ENCODE peak calls at places on chromosomes 5 and 9, in five cellular contexts. One of them, this sample, is unnamed.

GRCh38 chr5:123785160-123786001 is 273.4 kb downstream of the CSNK1G3 start:
- DNase-seq in IMR-90: peak; percentile 64
- DNase-seq in PC-3: peak; percentile 66
- DNase-seq in cardiac fibroblast: peak; percentile 37
- DNase-seq in cardiac muscle cell: peak; percentile 50
- DNase-seq in this sample: peak; percentile 42

GRCh38 chr5:95460662-95461061 is 69.5 kb downstream of the FAM81B start:
- DNase-seq in cardiac muscle cell: no peak
- DNase-seq in IMR-90: no peak
- DNase-seq in cardiac fibroblast: no peak
- DNase-seq in PC-3: no peak
- DNase-seq in this sample: no peak

GRCh38 chr5:168689278-168689677 is 110.1 kb upstream of the PANK3 start:
- DNase-seq in PC-3: no peak
- DNase-seq in cardiac muscle cell: no peak
- DNase-seq in cardiac fibroblast: no peak
- DNase-seq in IMR-90: no peak
- DNase-seq in this sample: no peak

GRCh38 chr9:138011951-138012500 is 134.4 kb downstream of the CACNA1B start:
- DNase-seq in cardiac fibroblast: no peak
- DNase-seq in PC-3: no peak
- DNase-seq in IMR-90: no peak
- DNase-seq in cardiac muscle cell: no peak
- DNase-seq in this sample: no peak

GRCh38 chr5:167999182-167999581 is 292.3 kb upstream of the WWC1 start:
- DNase-seq in PC-3: no peak
- DNase-seq in cardiac fibroblast: peak; percentile 15
- DNase-seq in IMR-90: no peak
- DNase-seq in cardiac muscle cell: peak; percentile 36
- DNase-seq in this sample: no peak

GRCh38 chr5:131019601-131020315 is 145.3 kb downstream of the HINT1 start:
- DNase-seq in PC-3: peak; percentile 5
- DNase-seq in cardiac fibroblast: no peak
- DNase-seq in IMR-90: no peak
- DNase-seq in cardiac muscle cell: no peak
- DNase-seq in this sample: no peak

GRCh38 chr5:32030686-32031478 is 143.2 kb downstream of the GOLPH3 start:
- DNase-seq in cardiac muscle cell: peak; percentile 31
- DNase-seq in PC-3: no peak
- DNase-seq in cardiac fibroblast: no peak
- DNase-seq in IMR-90: peak; percentile 32
- DNase-seq in this sample: no peak

GRCh38 chr9:76255781-76256455 is 138.3 kb downstream of the RFK start:
- DNase-seq in cardiac muscle cell: peak; percentile 99
- DNase-seq in PC-3: no peak
- DNase-seq in IMR-90: peak; percentile 98
- DNase-seq in cardiac fibroblast: peak; percentile 98
- DNase-seq in this sample: peak; percentile 36

GRCh38 chr9:137256839-137257238 is 1.7 kb downstream of the NELFB start:
- DNase-seq in PC-3: no peak
- DNase-seq in cardiac fibroblast: no peak
- DNase-seq in cardiac muscle cell: no peak
- DNase-seq in IMR-90: no peak
- DNase-seq in this sample: no peak

GRCh38 chr9:35096035-35096849 is at the start of gene PIGO:
- DNase-seq in cardiac fibroblast: peak; percentile 87
- DNase-seq in PC-3: peak; percentile 77
- DNase-seq in IMR-90: peak; percentile 76
- DNase-seq in cardiac muscle cell: peak; percentile 86
- DNase-seq in this sample: no peak

GRCh38 chr5:155539958-155540595 is 526.5 kb downstream of the KIF4B start:
- DNase-seq in IMR-90: no peak
- DNase-seq in PC-3: no peak
- DNase-seq in cardiac fibroblast: no peak
- DNase-seq in cardiac muscle cell: no peak
- DNase-seq in this sample: no peak

GRCh38 chr9:133916159-133916541 is 76.0 kb downstream of the VAV2 start:
- DNase-seq in cardiac muscle cell: peak; percentile 60
- DNase-seq in IMR-90: no peak
- DNase-seq in cardiac fibroblast: peak; percentile 47
- DNase-seq in PC-3: no peak
- DNase-seq in this sample: no peak

GRCh38 chr9:77316058-77316457 is 138.7 kb downstream of the VPS13A start:
- DNase-seq in IMR-90: no peak
- DNase-seq in PC-3: no peak
- DNase-seq in cardiac fibroblast: no peak
- DNase-seq in cardiac muscle cell: no peak
- DNase-seq in this sample: no peak

GRCh38 chr5:144032375-144032774 is 138.1 kb downstream of the YIPF5 start:
- DNase-seq in cardiac muscle cell: no peak
- DNase-seq in IMR-90: no peak
- DNase-seq in cardiac fibroblast: no peak
- DNase-seq in PC-3: no peak
- DNase-seq in this sample: no peak

GRCh38 chr5:134247411-134247810 is 21.5 kb upstream of the PPP2CA start:
- DNase-seq in cardiac muscle cell: peak; percentile 91
- DNase-seq in cardiac fibroblast: peak; percentile 73
- DNase-seq in PC-3: peak; percentile 91
- DNase-seq in IMR-90: peak; percentile 96
- DNase-seq in this sample: peak; percentile 63

GRCh38 chr9:114030364-114030763 is 47.7 kb downstream of the AMBP start:
- DNase-seq in PC-3: no peak
- DNase-seq in IMR-90: no peak
- DNase-seq in cardiac muscle cell: no peak
- DNase-seq in cardiac fibroblast: no peak
- DNase-seq in this sample: no peak

GRCh38 chr9:117081641-117082317 is 333.1 kb downstream of the ASTN2 start:
- DNase-seq in PC-3: no peak
- DNase-seq in cardiac muscle cell: no peak
- DNase-seq in cardiac fibroblast: no peak
- DNase-seq in IMR-90: no peak
- DNase-seq in this sample: no peak

GRCh38 chr9:114611516-114612271 is 603 bp downstream of the TMEM268 start:
- DNase-seq in PC-3: peak; percentile 34
- DNase-seq in IMR-90: peak; percentile 58
- DNase-seq in cardiac muscle cell: peak; percentile 81
- DNase-seq in cardiac fibroblast: peak; percentile 72
- DNase-seq in this sample: no peak

GRCh38 chr5:35832757-35833156 is 23.9 kb upstream of the IL7R start:
- DNase-seq in IMR-90: no peak
- DNase-seq in cardiac muscle cell: no peak
- DNase-seq in PC-3: no peak
- DNase-seq in cardiac fibroblast: no peak
- DNase-seq in this sample: no peak

DNA sequence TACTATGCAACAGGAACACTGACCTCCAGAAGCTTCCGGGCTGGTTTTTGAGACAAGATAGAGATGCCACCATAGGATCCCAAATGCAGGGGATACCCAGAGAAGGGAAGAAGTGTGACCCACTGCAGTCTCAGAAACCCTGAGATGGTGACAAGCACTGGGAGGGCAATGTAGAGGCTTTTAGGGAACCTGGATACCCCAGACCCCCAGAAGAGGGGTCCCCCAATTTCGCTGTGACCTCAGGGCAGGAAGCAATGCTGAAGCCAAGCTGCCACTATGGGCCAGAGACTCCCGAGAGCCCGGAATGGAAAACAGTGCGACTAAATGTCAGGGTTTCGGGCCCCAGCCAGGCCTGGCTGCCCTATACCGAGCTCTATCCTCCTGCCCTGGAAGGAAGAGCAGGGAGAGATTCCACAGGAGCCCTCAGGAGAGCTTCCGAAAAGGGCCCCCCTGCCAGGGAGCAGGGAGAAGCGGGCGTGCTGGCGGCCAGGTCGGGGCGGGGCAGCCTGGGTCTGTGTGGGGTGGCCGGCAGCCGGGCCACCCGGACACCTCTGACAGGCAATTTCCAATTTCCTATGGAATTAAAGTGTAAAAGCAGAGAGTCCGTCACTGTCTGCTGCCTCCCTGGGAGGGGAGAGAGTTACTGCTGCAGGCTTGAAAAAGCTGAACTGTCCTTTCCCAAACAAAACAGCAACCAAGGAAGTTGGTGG is 154.2 kb downstream of the FGF18 start:
- DNase-seq in IMR-90: no peak
- DNase-seq in cardiac fibroblast: no peak
- DNase-seq in PC-3: no peak
- DNase-seq in cardiac muscle cell: no peak
- DNase-seq in this sample: no peak
- H3K4me3 ChIP-seq in IMR-90: no peak overlapping the region
- H3K4me3 ChIP-seq in cardiac fibroblast: no peak overlapping the region
- H3K4me3 ChIP-seq in PC-3: no peak overlapping the region
- H3K4me3 ChIP-seq in cardiac muscle cell: no peak overlapping the region
- H3K4me3 ChIP-seq in this sample: no peak overlapping the region

DNA sequence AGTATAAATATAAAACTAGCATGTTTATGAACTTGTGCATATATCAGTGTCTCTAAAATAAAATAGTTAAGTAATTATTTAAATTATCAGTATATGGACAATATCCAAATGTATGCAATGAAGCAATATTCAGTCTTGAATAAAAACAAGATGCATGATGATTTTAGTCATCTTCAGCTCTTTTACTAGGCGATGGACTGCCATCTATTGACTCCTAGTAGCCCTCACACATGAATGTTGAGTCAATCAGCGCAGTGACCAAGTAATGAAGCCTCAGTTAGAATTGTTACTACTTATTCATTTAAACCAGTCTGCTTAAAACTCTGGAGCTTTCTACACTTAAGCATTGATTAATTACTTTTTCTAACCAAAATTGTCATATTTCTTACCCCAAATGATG is 92.9 kb upstream of the GRHPR start:
- DNase-seq in cardiac fibroblast: peak; percentile 59
- DNase-seq in cardiac muscle cell: peak; percentile 58
- DNase-seq in IMR-90: peak; percentile 50
- DNase-seq in PC-3: peak; percentile 32
- DNase-seq in this sample: no peak
- TF ChIP-seq CTCF in cardiac fibroblast: peak; percentile 42
- TF ChIP-seq CTCF in cardiac muscle cell: peak; percentile 46
- TF ChIP-seq CTCF in IMR-90: peak; percentile 46
- TF ChIP-seq CTCF in PC-3: peak; percentile 50
- TF ChIP-seq CTCF in this sample: peak; percentile 36

DNA sequence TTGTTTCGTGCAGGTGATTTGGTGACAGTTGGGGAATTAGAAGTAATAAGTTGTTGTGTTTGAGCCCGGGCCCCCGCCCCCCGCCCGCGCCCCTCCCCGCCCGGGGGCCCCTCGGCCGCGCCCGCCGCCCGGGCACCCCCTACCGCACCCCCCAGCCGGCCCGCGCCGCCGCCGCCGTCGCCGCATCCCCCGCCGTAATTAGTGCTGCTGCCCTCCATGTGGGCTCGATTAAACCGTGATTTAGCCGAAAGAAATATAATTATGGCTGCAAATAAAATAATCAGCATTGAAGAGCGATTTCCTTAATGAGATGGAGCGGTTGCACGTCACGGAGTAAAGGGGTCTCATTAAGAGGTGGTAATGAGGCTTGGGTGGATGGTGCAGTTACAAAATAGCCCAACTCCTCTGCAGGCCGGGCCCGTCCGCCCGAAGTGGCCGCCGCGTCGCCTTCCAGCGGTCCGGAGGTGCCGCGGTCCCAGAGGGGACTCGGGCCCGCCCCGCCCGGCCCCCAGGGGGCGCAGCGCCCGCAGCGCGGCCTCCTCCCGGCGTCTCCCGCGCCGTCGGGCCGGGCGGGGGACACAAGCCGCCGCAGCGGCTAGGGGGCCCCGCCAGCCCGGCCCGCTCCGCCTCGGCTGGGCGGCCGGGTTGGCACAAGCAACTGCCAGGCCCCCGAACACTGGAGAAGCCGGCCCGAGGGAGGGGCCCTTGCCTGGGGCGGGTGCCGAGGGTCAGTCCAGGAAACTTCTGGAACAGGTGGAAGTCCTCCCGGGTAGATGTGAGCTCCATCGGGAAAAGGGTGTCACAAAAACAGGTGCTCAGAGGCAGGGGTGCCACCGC is 6.9 kb upstream of the OTP start:
- DNase-seq in IMR-90: no peak
- DNase-seq in PC-3: no peak
- DNase-seq in cardiac fibroblast: no peak
- DNase-seq in cardiac muscle cell: no peak
- DNase-seq in this sample: no peak
- H3K4me3 ChIP-seq in IMR-90: peak overlapping the region; percentile 25
- H3K4me3 ChIP-seq in PC-3: no peak overlapping the region
- H3K4me3 ChIP-seq in cardiac fibroblast: no peak overlapping the region
- H3K4me3 ChIP-seq in cardiac muscle cell: peak overlapping the region; percentile 27
- H3K4me3 ChIP-seq in this sample: no peak overlapping the region

DNA sequence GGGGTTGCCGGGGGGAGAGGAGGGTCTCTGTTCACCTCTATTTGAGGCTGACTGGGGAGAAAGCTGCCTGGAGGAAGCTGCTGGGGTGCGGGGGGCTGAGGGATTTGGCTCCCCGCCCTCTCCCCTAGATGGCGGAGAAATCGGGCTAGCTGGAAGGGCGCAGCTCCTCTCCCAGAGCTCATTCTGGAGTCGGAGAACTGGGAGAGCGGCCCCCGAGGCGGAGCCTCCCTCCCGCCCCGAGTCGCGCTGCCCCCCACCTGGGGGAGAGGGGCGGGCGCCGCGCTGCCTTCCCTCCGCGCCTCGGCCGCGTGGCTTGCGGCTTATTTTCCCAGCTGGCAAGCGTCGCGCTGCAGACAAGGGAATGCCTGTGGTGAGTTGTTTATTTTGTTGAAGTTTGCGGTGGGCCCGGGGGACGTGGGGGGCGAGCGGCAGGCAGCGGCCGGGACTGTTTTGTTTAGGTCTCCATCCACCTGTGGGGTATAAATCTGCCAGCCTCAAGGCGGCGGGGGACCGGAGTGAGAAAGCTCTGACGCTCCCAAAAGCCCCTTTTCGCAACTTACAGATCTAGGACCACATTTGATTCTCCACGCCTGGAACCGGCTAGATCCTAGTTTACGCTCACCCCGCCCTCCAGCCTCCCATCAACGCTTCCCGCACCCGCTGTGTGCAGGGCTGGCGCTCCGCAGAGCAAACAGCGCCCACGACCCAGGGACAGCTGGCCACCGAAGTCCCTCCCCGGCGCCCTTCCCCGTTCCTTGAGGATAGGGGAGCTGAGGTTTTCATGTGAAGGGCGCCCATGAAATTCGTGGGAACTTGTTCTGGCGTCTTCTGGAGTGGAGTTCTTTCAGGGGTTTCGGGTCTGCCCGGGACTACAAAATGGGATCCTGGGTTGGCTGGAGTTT is 4.0 kb upstream of the RGMB start:
- DNase-seq in IMR-90: peak; percentile 92
- DNase-seq in PC-3: peak; percentile 45
- DNase-seq in cardiac muscle cell: peak; percentile 51
- DNase-seq in cardiac fibroblast: peak; percentile 47
- DNase-seq in this sample: peak; percentile 38
- TF ChIP-seq CTCF in IMR-90: peak; percentile 18
- TF ChIP-seq CTCF in PC-3: no peak
- TF ChIP-seq CTCF in cardiac muscle cell: no peak
- TF ChIP-seq CTCF in cardiac fibroblast: peak; percentile 17
- TF ChIP-seq CTCF in this sample: peak; percentile 0